ENCODE peak calls at places on chromosomes 6 and 20, in five cellular contexts. S, E, J, H and N are unnamed samples.

GRCh38 chr6:168149015-168149414 is 70.0 kb upstream of the FRMD1 start:
- DNase-seq in E (no peak), H (no peak), J (no peak), S (no peak), N (no peak)

GRCh38 chr20:50721881-50722281 is 9.5 kb upstream of the PARD6B start:
- DNase-seq in E (no peak), S (no peak), H (no peak), J (no peak), N (no peak)

GRCh38 chr20:64068381-64069208 is 5.6 kb downstream of the TCEA2 start:
- DNase-seq in H (no peak), S (no peak), J (no peak), E (no peak), N (no peak)

GRCh38 chr6:125421853-125422252 is 120.1 kb upstream of the HDDC2 start:
- DNase-seq in E (no peak), J (no peak), H (no peak), S (no peak), N (no peak)

GRCh38 chr6:126657556-126658129 is 317.7 kb downstream of the CENPW start:
- DNase-seq in H (no peak), E (no peak), J (no peak), S (no peak), N (no peak)

GRCh38 chr6:6397842-6398241 is 77.4 kb upstream of the F13A1 start:
- DNase-seq in E (no peak), J (no peak), S (no peak), H (no peak), N (no peak)

GRCh38 chr6:4707011-4707410 is 69.2 kb upstream of the CDYL start:
- DNase-seq in S (no peak), E (no peak), J (no peak), H (no peak), N (no peak)

GRCh38 chr6:56220078-56220477 is 27.3 kb downstream of the COL21A1 start:
- DNase-seq in E (no peak), S (no peak), J (no peak), H (no peak), N (no peak)

GRCh38 chr20:1876975-1877603 is 18.1 kb upstream of the SIRPA start:
- DNase-seq in J (no peak), S (no peak), E (no peak), H (no peak), N (no peak)

GRCh38 chr6:37862415-37862814 is 42.9 kb downstream of the ZFAND3 start:
- DNase-seq in E (no peak), H (no peak), J (no peak), S (no peak), N (no peak)

GRCh38 chr20:58088625-58089024 is 139.8 kb downstream of the ANKRD60 start:
- DNase-seq in E (no peak), S (no peak), J (no peak), H (no peak), N (no peak)

GRCh38 chr6:95294047-95294446 is 283.3 kb upstream of the MANEA start:
- DNase-seq in H (no peak), J (no peak), E (no peak), S (no peak), N (no peak)

GRCh38 chr6:26183237-26183580 is 96.0 kb downstream of the HFE start:
- DNase-seq in J (no peak), S (no peak), H (no peak), E (peak; percentile 59), N (no peak)

GRCh38 chr6:55642366-55642765 is 63.4 kb upstream of the HMGCLL1 start:
- DNase-seq in J (no peak), H (no peak), S (no peak), E (no peak), N (no peak)

GRCh38 chr6:7785243-7785941 is 59.5 kb downstream of the BMP6 start:
- DNase-seq in S (no peak), E (no peak), H (no peak), J (no peak), N (no peak)

GRCh38 chr6:126631343-126631742 is 291.4 kb downstream of the CENPW start:
- DNase-seq in J (no peak), H (no peak), E (no peak), S (no peak), N (no peak)

GRCh38 chr6:138349891-138350290 is 27.8 kb upstream of the SMIM28 start:
- DNase-seq in H (no peak), S (no peak), E (no peak), J (no peak), N (no peak)

GRCh38 chr20:61166324-61166723 is 85.7 kb upstream of the CDH4 start:
- DNase-seq in J (no peak), E (no peak), H (no peak), S (no peak), N (no peak)

GRCh38 chr6:34015576-34015975 is 130.3 kb downstream of the GRM4 start:
- DNase-seq in S (no peak), H (no peak), E (no peak), J (no peak), N (no peak)

GRCh38 chr20:50919567-50919966 is 11.7 kb downstream of the ADNP start:
- DNase-seq in H (no peak), E (no peak), S (no peak), J (no peak), N (no peak)

GRCh38 chr6:128057541-128058335 is 156.9 kb upstream of the THEMIS start:
- DNase-seq in H (no peak), J (no peak), E (no peak), S (no peak), N (no peak)

GRCh38 chr20:3846740-3847418 is at the start of gene MAVS:
- DNase-seq in E (peak; percentile 86), H (peak; percentile 61), J (peak; percentile 93), S (peak; percentile 86), N (peak; percentile 80)

GRCh38 chr6:42156638-42157037 is 14.2 kb upstream of the C6orf132 start:
- DNase-seq in E (no peak), S (no peak), J (no peak), H (no peak), N (no peak)

GRCh38 chr20:44384423-44385027 is 29.0 kb downstream of the HNF4A start:
- DNase-seq in J (peak; percentile 95), S (peak; percentile 80), H (peak; percentile 43), E (peak; percentile 32), N (peak; percentile 63)

GRCh38 chr20:62193079-62194025 is 10.5 kb downstream of the MTG2 start:
- DNase-seq in S (no peak), J (no peak), E (no peak), H (no peak), N (no peak)